ENCODE peak calls at places on chromosomes 1 and 21, in nine cellular contexts. One of them, this sample, is unnamed.

GRCh38 chr1:170126691-170127090 is 19.1 kb upstream of the NTMT2 start:
- DNase-seq in NAMALWA: no peak
- DNase-seq in effector CD8-positive, alpha-beta T cell: no peak
- DNase-seq in effector CD4-positive, alpha-beta T cell: no peak
- DNase-seq in activated CD4-positive, alpha-beta T cell treated with anti-CD3 and anti-CD28 coated beads, Interleukin-2, amount 50 U/mL, for 4 hours: no peak
- DNase-seq in activated T-cell treated with anti-CD3 and anti-CD28 coated beads, Interleukin-2, amount 50 U/mL, for 72 hours: no peak
- DNase-seq in GM12865: peak; percentile 87
- DNase-seq in NCI-H345: no peak
- DNase-seq in lower lobe of right lung: no peak
- DNase-seq in this sample: no peak

GRCh38 chr1:65172936-65173335 is 24.9 kb downstream of the AK4 start:
- DNase-seq in NAMALWA: no peak
- DNase-seq in effector CD8-positive, alpha-beta T cell: no peak
- DNase-seq in effector CD4-positive, alpha-beta T cell: no peak
- DNase-seq in activated CD4-positive, alpha-beta T cell treated with anti-CD3 and anti-CD28 coated beads, Interleukin-2, amount 50 U/mL, for 4 hours: no peak
- DNase-seq in activated T-cell treated with anti-CD3 and anti-CD28 coated beads, Interleukin-2, amount 50 U/mL, for 72 hours: no peak
- DNase-seq in GM12865: no peak
- DNase-seq in NCI-H345: no peak
- DNase-seq in lower lobe of right lung: no peak
- DNase-seq in this sample: no peak

GRCh38 chr1:204121840-204122555 is 29.8 kb downstream of the ETNK2 start:
- DNase-seq in NAMALWA: no peak
- DNase-seq in effector CD8-positive, alpha-beta T cell: no peak
- DNase-seq in effector CD4-positive, alpha-beta T cell: no peak
- DNase-seq in activated CD4-positive, alpha-beta T cell treated with anti-CD3 and anti-CD28 coated beads, Interleukin-2, amount 50 U/mL, for 4 hours: no peak
- DNase-seq in activated T-cell treated with anti-CD3 and anti-CD28 coated beads, Interleukin-2, amount 50 U/mL, for 72 hours: no peak
- DNase-seq in GM12865: no peak
- DNase-seq in NCI-H345: no peak
- DNase-seq in lower lobe of right lung: no peak
- DNase-seq in this sample: no peak

GRCh38 chr1:27966402-27967105 is 6.8 kb downstream of the XKR8 start:
- DNase-seq in NAMALWA: no peak
- DNase-seq in effector CD8-positive, alpha-beta T cell: no peak
- DNase-seq in effector CD4-positive, alpha-beta T cell: no peak
- DNase-seq in activated CD4-positive, alpha-beta T cell treated with anti-CD3 and anti-CD28 coated beads, Interleukin-2, amount 50 U/mL, for 4 hours: no peak
- DNase-seq in activated T-cell treated with anti-CD3 and anti-CD28 coated beads, Interleukin-2, amount 50 U/mL, for 72 hours: no peak
- DNase-seq in GM12865: no peak
- DNase-seq in NCI-H345: no peak
- DNase-seq in lower lobe of right lung: no peak
- DNase-seq in this sample: no peak

GRCh38 chr1:20111452-20111851 is 7.9 kb downstream of the PLA2G2D start:
- DNase-seq in NAMALWA: no peak
- DNase-seq in effector CD8-positive, alpha-beta T cell: no peak
- DNase-seq in effector CD4-positive, alpha-beta T cell: no peak
- DNase-seq in activated CD4-positive, alpha-beta T cell treated with anti-CD3 and anti-CD28 coated beads, Interleukin-2, amount 50 U/mL, for 4 hours: no peak
- DNase-seq in activated T-cell treated with anti-CD3 and anti-CD28 coated beads, Interleukin-2, amount 50 U/mL, for 72 hours: no peak
- DNase-seq in GM12865: no peak
- DNase-seq in NCI-H345: no peak
- DNase-seq in lower lobe of right lung: no peak
- DNase-seq in this sample: no peak

GRCh38 chr1:53470155-53470554 is 11.0 kb downstream of the DMRTB1 start:
- DNase-seq in NAMALWA: no peak
- DNase-seq in effector CD8-positive, alpha-beta T cell: no peak
- DNase-seq in effector CD4-positive, alpha-beta T cell: no peak
- DNase-seq in activated CD4-positive, alpha-beta T cell treated with anti-CD3 and anti-CD28 coated beads, Interleukin-2, amount 50 U/mL, for 4 hours: no peak
- DNase-seq in activated T-cell treated with anti-CD3 and anti-CD28 coated beads, Interleukin-2, amount 50 U/mL, for 72 hours: no peak
- DNase-seq in GM12865: no peak
- DNase-seq in NCI-H345: no peak
- DNase-seq in lower lobe of right lung: peak; percentile 66
- DNase-seq in this sample: no peak

GRCh38 chr1:116139592-116140134 is 28.5 kb downstream of the MAB21L3 start:
- DNase-seq in NAMALWA: no peak
- DNase-seq in effector CD8-positive, alpha-beta T cell: no peak
- DNase-seq in effector CD4-positive, alpha-beta T cell: no peak
- DNase-seq in activated CD4-positive, alpha-beta T cell treated with anti-CD3 and anti-CD28 coated beads, Interleukin-2, amount 50 U/mL, for 4 hours: no peak
- DNase-seq in activated T-cell treated with anti-CD3 and anti-CD28 coated beads, Interleukin-2, amount 50 U/mL, for 72 hours: no peak
- DNase-seq in GM12865: no peak
- DNase-seq in NCI-H345: no peak
- DNase-seq in lower lobe of right lung: no peak
- DNase-seq in this sample: no peak

GRCh38 chr1:27592600-27593340 is 11.2 kb downstream of the AHDC1 start:
- DNase-seq in NAMALWA: no peak
- DNase-seq in effector CD8-positive, alpha-beta T cell: no peak
- DNase-seq in effector CD4-positive, alpha-beta T cell: no peak
- DNase-seq in activated CD4-positive, alpha-beta T cell treated with anti-CD3 and anti-CD28 coated beads, Interleukin-2, amount 50 U/mL, for 4 hours: no peak
- DNase-seq in activated T-cell treated with anti-CD3 and anti-CD28 coated beads, Interleukin-2, amount 50 U/mL, for 72 hours: no peak
- DNase-seq in GM12865: no peak
- DNase-seq in NCI-H345: peak; percentile 39
- DNase-seq in lower lobe of right lung: no peak
- DNase-seq in this sample: no peak

GRCh38 chr1:32094721-32095521 is 12.9 kb upstream of the KPNA6 start:
- DNase-seq in NAMALWA: no peak
- DNase-seq in effector CD8-positive, alpha-beta T cell: no peak
- DNase-seq in effector CD4-positive, alpha-beta T cell: no peak
- DNase-seq in activated CD4-positive, alpha-beta T cell treated with anti-CD3 and anti-CD28 coated beads, Interleukin-2, amount 50 U/mL, for 4 hours: no peak
- DNase-seq in activated T-cell treated with anti-CD3 and anti-CD28 coated beads, Interleukin-2, amount 50 U/mL, for 72 hours: no peak
- DNase-seq in GM12865: no peak
- DNase-seq in NCI-H345: no peak
- DNase-seq in lower lobe of right lung: no peak
- DNase-seq in this sample: no peak

GRCh38 chr1:37497832-37498231 is 16.7 kb downstream of the MEAF6 start:
- DNase-seq in NAMALWA: no peak
- DNase-seq in effector CD8-positive, alpha-beta T cell: no peak
- DNase-seq in effector CD4-positive, alpha-beta T cell: no peak
- DNase-seq in activated CD4-positive, alpha-beta T cell treated with anti-CD3 and anti-CD28 coated beads, Interleukin-2, amount 50 U/mL, for 4 hours: no peak
- DNase-seq in activated T-cell treated with anti-CD3 and anti-CD28 coated beads, Interleukin-2, amount 50 U/mL, for 72 hours: no peak
- DNase-seq in GM12865: no peak
- DNase-seq in NCI-H345: peak; percentile 85
- DNase-seq in lower lobe of right lung: no peak
- DNase-seq in this sample: no peak

GRCh38 chr1:153602749-153603148 is 10.2 kb downstream of the S100A16 start:
- DNase-seq in NAMALWA: no peak
- DNase-seq in effector CD8-positive, alpha-beta T cell: no peak
- DNase-seq in effector CD4-positive, alpha-beta T cell: no peak
- DNase-seq in activated CD4-positive, alpha-beta T cell treated with anti-CD3 and anti-CD28 coated beads, Interleukin-2, amount 50 U/mL, for 4 hours: no peak
- DNase-seq in activated T-cell treated with anti-CD3 and anti-CD28 coated beads, Interleukin-2, amount 50 U/mL, for 72 hours: no peak
- DNase-seq in GM12865: no peak
- DNase-seq in NCI-H345: no peak
- DNase-seq in lower lobe of right lung: no peak
- DNase-seq in this sample: no peak

GRCh38 chr1:84726593-84727275 is 36.5 kb upstream of the SSX2IP start:
- DNase-seq in NAMALWA: no peak
- DNase-seq in effector CD8-positive, alpha-beta T cell: no peak
- DNase-seq in effector CD4-positive, alpha-beta T cell: no peak
- DNase-seq in activated CD4-positive, alpha-beta T cell treated with anti-CD3 and anti-CD28 coated beads, Interleukin-2, amount 50 U/mL, for 4 hours: no peak
- DNase-seq in activated T-cell treated with anti-CD3 and anti-CD28 coated beads, Interleukin-2, amount 50 U/mL, for 72 hours: no peak
- DNase-seq in GM12865: no peak
- DNase-seq in NCI-H345: no peak
- DNase-seq in lower lobe of right lung: no peak
- DNase-seq in this sample: no peak

GRCh38 chr21:33899199-33899598 is 16.4 kb downstream of the ATP5PO start:
- DNase-seq in NAMALWA: no peak
- DNase-seq in effector CD8-positive, alpha-beta T cell: no peak
- DNase-seq in effector CD4-positive, alpha-beta T cell: no peak
- DNase-seq in activated CD4-positive, alpha-beta T cell treated with anti-CD3 and anti-CD28 coated beads, Interleukin-2, amount 50 U/mL, for 4 hours: no peak
- DNase-seq in activated T-cell treated with anti-CD3 and anti-CD28 coated beads, Interleukin-2, amount 50 U/mL, for 72 hours: no peak
- DNase-seq in GM12865: no peak
- DNase-seq in NCI-H345: no peak
- DNase-seq in lower lobe of right lung: no peak
- DNase-seq in this sample: no peak

GRCh38 chr21:44455524-44456206 is 355 bp downstream of the LRRC3 start:
- DNase-seq in NAMALWA: no peak
- DNase-seq in effector CD8-positive, alpha-beta T cell: no peak
- DNase-seq in effector CD4-positive, alpha-beta T cell: no peak
- DNase-seq in activated CD4-positive, alpha-beta T cell treated with anti-CD3 and anti-CD28 coated beads, Interleukin-2, amount 50 U/mL, for 4 hours: peak; percentile 11
- DNase-seq in activated T-cell treated with anti-CD3 and anti-CD28 coated beads, Interleukin-2, amount 50 U/mL, for 72 hours: peak; percentile 48
- DNase-seq in GM12865: peak; percentile 34
- DNase-seq in NCI-H345: peak; percentile 64
- DNase-seq in lower lobe of right lung: peak; percentile 76
- DNase-seq in this sample: no peak

GRCh38 chr1:19361231-19362147 is 49.4 kb downstream of the SLC66A1 start:
- DNase-seq in NAMALWA: no peak
- DNase-seq in effector CD8-positive, alpha-beta T cell: no peak
- DNase-seq in effector CD4-positive, alpha-beta T cell: no peak
- DNase-seq in activated CD4-positive, alpha-beta T cell treated with anti-CD3 and anti-CD28 coated beads, Interleukin-2, amount 50 U/mL, for 4 hours: no peak
- DNase-seq in activated T-cell treated with anti-CD3 and anti-CD28 coated beads, Interleukin-2, amount 50 U/mL, for 72 hours: no peak
- DNase-seq in GM12865: no peak
- DNase-seq in NCI-H345: peak; percentile 35
- DNase-seq in lower lobe of right lung: no peak
- DNase-seq in this sample: no peak

GRCh38 chr1:174923820-174924219 is 75.9 kb upstream of the CACYBP start:
- DNase-seq in NAMALWA: no peak
- DNase-seq in effector CD8-positive, alpha-beta T cell: no peak
- DNase-seq in effector CD4-positive, alpha-beta T cell: no peak
- DNase-seq in activated CD4-positive, alpha-beta T cell treated with anti-CD3 and anti-CD28 coated beads, Interleukin-2, amount 50 U/mL, for 4 hours: no peak
- DNase-seq in activated T-cell treated with anti-CD3 and anti-CD28 coated beads, Interleukin-2, amount 50 U/mL, for 72 hours: no peak
- DNase-seq in GM12865: peak; percentile 17
- DNase-seq in NCI-H345: no peak
- DNase-seq in lower lobe of right lung: no peak
- DNase-seq in this sample: no peak

GRCh38 chr1:53410100-53410541 is 49.1 kb upstream of the DMRTB1 start:
- DNase-seq in NAMALWA: no peak
- DNase-seq in effector CD8-positive, alpha-beta T cell: no peak
- DNase-seq in effector CD4-positive, alpha-beta T cell: peak; percentile 34
- DNase-seq in activated CD4-positive, alpha-beta T cell treated with anti-CD3 and anti-CD28 coated beads, Interleukin-2, amount 50 U/mL, for 4 hours: no peak
- DNase-seq in activated T-cell treated with anti-CD3 and anti-CD28 coated beads, Interleukin-2, amount 50 U/mL, for 72 hours: peak; percentile 43
- DNase-seq in GM12865: peak; percentile 79
- DNase-seq in NCI-H345: no peak
- DNase-seq in lower lobe of right lung: no peak
- DNase-seq in this sample: no peak

GRCh38 chr1:64235133-64235532 is 31.7 kb downstream of the UBE2U start:
- DNase-seq in NAMALWA: no peak
- DNase-seq in effector CD8-positive, alpha-beta T cell: no peak
- DNase-seq in effector CD4-positive, alpha-beta T cell: no peak
- DNase-seq in activated CD4-positive, alpha-beta T cell treated with anti-CD3 and anti-CD28 coated beads, Interleukin-2, amount 50 U/mL, for 4 hours: no peak
- DNase-seq in activated T-cell treated with anti-CD3 and anti-CD28 coated beads, Interleukin-2, amount 50 U/mL, for 72 hours: no peak
- DNase-seq in GM12865: no peak
- DNase-seq in NCI-H345: no peak
- DNase-seq in lower lobe of right lung: no peak
- DNase-seq in this sample: no peak

GRCh38 chr1:222844108-222844779 is 29.4 kb downstream of the DISP1 start:
- DNase-seq in NAMALWA: no peak
- DNase-seq in effector CD8-positive, alpha-beta T cell: no peak
- DNase-seq in effector CD4-positive, alpha-beta T cell: no peak
- DNase-seq in activated CD4-positive, alpha-beta T cell treated with anti-CD3 and anti-CD28 coated beads, Interleukin-2, amount 50 U/mL, for 4 hours: no peak
- DNase-seq in activated T-cell treated with anti-CD3 and anti-CD28 coated beads, Interleukin-2, amount 50 U/mL, for 72 hours: no peak
- DNase-seq in GM12865: no peak
- DNase-seq in NCI-H345: no peak
- DNase-seq in lower lobe of right lung: no peak
- DNase-seq in this sample: no peak

GRCh38 chr21:29433366-29434059 is 134.8 kb downstream of the BACH1 start:
- DNase-seq in NAMALWA: no peak
- DNase-seq in effector CD8-positive, alpha-beta T cell: no peak
- DNase-seq in effector CD4-positive, alpha-beta T cell: no peak
- DNase-seq in activated CD4-positive, alpha-beta T cell treated with anti-CD3 and anti-CD28 coated beads, Interleukin-2, amount 50 U/mL, for 4 hours: no peak
- DNase-seq in activated T-cell treated with anti-CD3 and anti-CD28 coated beads, Interleukin-2, amount 50 U/mL, for 72 hours: no peak
- DNase-seq in GM12865: no peak
- DNase-seq in NCI-H345: no peak
- DNase-seq in lower lobe of right lung: no peak
- DNase-seq in this sample: no peak

GRCh38 chr1:29237906-29238600 is 1.7 kb downstream of the PTPRU start:
- DNase-seq in NAMALWA: no peak
- DNase-seq in effector CD8-positive, alpha-beta T cell: no peak
- DNase-seq in effector CD4-positive, alpha-beta T cell: no peak
- DNase-seq in activated CD4-positive, alpha-beta T cell treated with anti-CD3 and anti-CD28 coated beads, Interleukin-2, amount 50 U/mL, for 4 hours: no peak
- DNase-seq in activated T-cell treated with anti-CD3 and anti-CD28 coated beads, Interleukin-2, amount 50 U/mL, for 72 hours: no peak
- DNase-seq in GM12865: no peak
- DNase-seq in NCI-H345: no peak
- DNase-seq in lower lobe of right lung: peak; percentile 70
- DNase-seq in this sample: no peak

GRCh38 chr1:33501309-33501708 is 28.9 kb downstream of the ZSCAN20 start:
- DNase-seq in NAMALWA: peak; percentile 7
- DNase-seq in effector CD8-positive, alpha-beta T cell: no peak
- DNase-seq in effector CD4-positive, alpha-beta T cell: no peak
- DNase-seq in activated CD4-positive, alpha-beta T cell treated with anti-CD3 and anti-CD28 coated beads, Interleukin-2, amount 50 U/mL, for 4 hours: no peak
- DNase-seq in activated T-cell treated with anti-CD3 and anti-CD28 coated beads, Interleukin-2, amount 50 U/mL, for 72 hours: no peak
- DNase-seq in GM12865: no peak
- DNase-seq in NCI-H345: no peak
- DNase-seq in lower lobe of right lung: no peak
- DNase-seq in this sample: no peak

GRCh38 chr1:7940745-7941436 is at the start of gene TNFRSF9:
- DNase-seq in NAMALWA: no peak
- DNase-seq in effector CD8-positive, alpha-beta T cell: peak; percentile 16
- DNase-seq in effector CD4-positive, alpha-beta T cell: peak; percentile 55
- DNase-seq in activated CD4-positive, alpha-beta T cell treated with anti-CD3 and anti-CD28 coated beads, Interleukin-2, amount 50 U/mL, for 4 hours: peak; percentile 81
- DNase-seq in activated T-cell treated with anti-CD3 and anti-CD28 coated beads, Interleukin-2, amount 50 U/mL, for 72 hours: peak; percentile 88
- DNase-seq in GM12865: peak; percentile 50
- DNase-seq in NCI-H345: no peak
- DNase-seq in lower lobe of right lung: peak; percentile 53
- DNase-seq in this sample: peak; percentile 29

GRCh38 chr1:5254975-5255374 is 600.6 kb downstream of the AJAP1 start:
- DNase-seq in NAMALWA: no peak
- DNase-seq in effector CD8-positive, alpha-beta T cell: no peak
- DNase-seq in effector CD4-positive, alpha-beta T cell: no peak
- DNase-seq in activated CD4-positive, alpha-beta T cell treated with anti-CD3 and anti-CD28 coated beads, Interleukin-2, amount 50 U/mL, for 4 hours: no peak
- DNase-seq in activated T-cell treated with anti-CD3 and anti-CD28 coated beads, Interleukin-2, amount 50 U/mL, for 72 hours: no peak
- DNase-seq in GM12865: no peak
- DNase-seq in NCI-H345: no peak
- DNase-seq in lower lobe of right lung: no peak
- DNase-seq in this sample: no peak

GRCh38 chr1:94927405-94928175 is 680 bp upstream of the CNN3 start:
- DNase-seq in NAMALWA: no peak
- DNase-seq in effector CD8-positive, alpha-beta T cell: no peak
- DNase-seq in effector CD4-positive, alpha-beta T cell: no peak
- DNase-seq in activated CD4-positive, alpha-beta T cell treated with anti-CD3 and anti-CD28 coated beads, Interleukin-2, amount 50 U/mL, for 4 hours: no peak
- DNase-seq in activated T-cell treated with anti-CD3 and anti-CD28 coated beads, Interleukin-2, amount 50 U/mL, for 72 hours: no peak
- DNase-seq in GM12865: no peak
- DNase-seq in NCI-H345: peak; percentile 69
- DNase-seq in lower lobe of right lung: peak; percentile 67
- DNase-seq in this sample: no peak

GRCh38 chr1:117622726-117623125 is 16.9 kb downstream of the TENT5C start:
- DNase-seq in NAMALWA: no peak
- DNase-seq in effector CD8-positive, alpha-beta T cell: no peak
- DNase-seq in effector CD4-positive, alpha-beta T cell: no peak
- DNase-seq in activated CD4-positive, alpha-beta T cell treated with anti-CD3 and anti-CD28 coated beads, Interleukin-2, amount 50 U/mL, for 4 hours: no peak
- DNase-seq in activated T-cell treated with anti-CD3 and anti-CD28 coated beads, Interleukin-2, amount 50 U/mL, for 72 hours: no peak
- DNase-seq in GM12865: no peak
- DNase-seq in NCI-H345: no peak
- DNase-seq in lower lobe of right lung: no peak
- DNase-seq in this sample: no peak

GRCh38 chr1:145956776-145957442 is 908 bp downstream of the LIX1L start:
- DNase-seq in NAMALWA: peak; percentile 64
- DNase-seq in effector CD8-positive, alpha-beta T cell: no peak
- DNase-seq in effector CD4-positive, alpha-beta T cell: no peak
- DNase-seq in activated CD4-positive, alpha-beta T cell treated with anti-CD3 and anti-CD28 coated beads, Interleukin-2, amount 50 U/mL, for 4 hours: no peak
- DNase-seq in activated T-cell treated with anti-CD3 and anti-CD28 coated beads, Interleukin-2, amount 50 U/mL, for 72 hours: peak; percentile 9
- DNase-seq in GM12865: peak; percentile 48
- DNase-seq in NCI-H345: peak; percentile 19
- DNase-seq in lower lobe of right lung: no peak
- DNase-seq in this sample: no peak

GRCh38 chr21:40990366-40990765 is 143.4 kb upstream of the DSCAM start:
- DNase-seq in NAMALWA: no peak
- DNase-seq in effector CD8-positive, alpha-beta T cell: no peak
- DNase-seq in effector CD4-positive, alpha-beta T cell: no peak
- DNase-seq in activated CD4-positive, alpha-beta T cell treated with anti-CD3 and anti-CD28 coated beads, Interleukin-2, amount 50 U/mL, for 4 hours: no peak
- DNase-seq in activated T-cell treated with anti-CD3 and anti-CD28 coated beads, Interleukin-2, amount 50 U/mL, for 72 hours: no peak
- DNase-seq in GM12865: no peak
- DNase-seq in NCI-H345: no peak
- DNase-seq in lower lobe of right lung: no peak
- DNase-seq in this sample: no peak

GRCh38 chr1:227901906-227902640 is 45.7 kb downstream of the WNT9A start:
- DNase-seq in NAMALWA: peak; percentile 47
- DNase-seq in effector CD8-positive, alpha-beta T cell: no peak
- DNase-seq in effector CD4-positive, alpha-beta T cell: no peak
- DNase-seq in activated CD4-positive, alpha-beta T cell treated with anti-CD3 and anti-CD28 coated beads, Interleukin-2, amount 50 U/mL, for 4 hours: no peak
- DNase-seq in activated T-cell treated with anti-CD3 and anti-CD28 coated beads, Interleukin-2, amount 50 U/mL, for 72 hours: no peak
- DNase-seq in GM12865: no peak
- DNase-seq in NCI-H345: no peak
- DNase-seq in lower lobe of right lung: peak; percentile 42
- DNase-seq in this sample: no peak

GRCh38 chr1:29245876-29246275 is 9.6 kb downstream of the PTPRU start:
- DNase-seq in NAMALWA: peak; percentile 37
- DNase-seq in effector CD8-positive, alpha-beta T cell: no peak
- DNase-seq in effector CD4-positive, alpha-beta T cell: no peak
- DNase-seq in activated CD4-positive, alpha-beta T cell treated with anti-CD3 and anti-CD28 coated beads, Interleukin-2, amount 50 U/mL, for 4 hours: no peak
- DNase-seq in activated T-cell treated with anti-CD3 and anti-CD28 coated beads, Interleukin-2, amount 50 U/mL, for 72 hours: no peak
- DNase-seq in GM12865: no peak
- DNase-seq in NCI-H345: peak; percentile 23
- DNase-seq in lower lobe of right lung: no peak
- DNase-seq in this sample: no peak

GRCh38 chr1:207852576-207853371 is 58.2 kb downstream of the CD34 start:
- DNase-seq in NAMALWA: no peak
- DNase-seq in effector CD8-positive, alpha-beta T cell: no peak
- DNase-seq in effector CD4-positive, alpha-beta T cell: no peak
- DNase-seq in activated CD4-positive, alpha-beta T cell treated with anti-CD3 and anti-CD28 coated beads, Interleukin-2, amount 50 U/mL, for 4 hours: no peak
- DNase-seq in activated T-cell treated with anti-CD3 and anti-CD28 coated beads, Interleukin-2, amount 50 U/mL, for 72 hours: no peak
- DNase-seq in GM12865: no peak
- DNase-seq in NCI-H345: no peak
- DNase-seq in lower lobe of right lung: no peak
- DNase-seq in this sample: no peak